ENCODE peak calls at places on chromosomes 16 and 17, in five cellular contexts. N is IMR-90, F is A549, A is GM12878, P is SK-N-SH. J is an unnamed sample.

GRCh38 chr16:48818257-48818656 is 208.3 kb upstream of the N4BP1 start:
- DNase-seq in P (no peak), A (no peak), F (no peak), N (no peak), J (no peak)

GRCh38 chr17:39755550-39756375 is 18.0 kb downstream of the GRB7 start:
- DNase-seq in N (peak; percentile 24), A (peak; percentile 84), P (no peak), F (no peak), J (no peak)

GRCh38 chr16:31201511-31202401 is 804 bp downstream of the PYCARD start:
- DNase-seq in A (no peak), N (no peak), F (no peak), P (peak; percentile 50), J (peak; percentile 37)

GRCh38 chr16:74034862-74035261 is 261.8 kb upstream of the PSMD7 start:
- DNase-seq in N (peak; percentile 11), A (no peak), F (peak; percentile 14), P (peak; percentile 57), J (peak; percentile 28)

GRCh38 chr17:35079547-35079946 is 16.0 kb upstream of the RFFL start:
- DNase-seq in A (no peak), N (peak; percentile 51), P (no peak), F (no peak), J (no peak)

GRCh38 chr17:75228305-75228704 is 22.8 kb downstream of the NUP85 start:
- DNase-seq in F (no peak), P (no peak), N (no peak), A (no peak), J (no peak)

GRCh38 chr16:69351309-69352027 is at the start of gene TMED6:
- DNase-seq in A (no peak), N (no peak), P (no peak), F (no peak), J (no peak)

GRCh38 chr17:49898547-49899490 is 51.0 kb upstream of the TAC4 start:
- DNase-seq in A (no peak), F (peak; percentile 78), P (no peak), N (no peak), J (peak; percentile 60)

GRCh38 chr17:81539571-81539900 is 11.4 kb downstream of the FSCN2 start:
- DNase-seq in P (no peak), N (no peak), A (no peak), F (no peak), J (no peak)

GRCh38 chr17:37710344-37710886 is 34.4 kb downstream of the HNF1B start:
- DNase-seq in A (no peak), F (peak; percentile 72), P (peak; percentile 40), N (peak; percentile 62), J (peak; percentile 43)

GRCh38 chr17:27547301-27547683 is 83.7 kb upstream of the LGALS9 start:
- DNase-seq in P (no peak), F (no peak), A (no peak), N (no peak), J (peak; percentile 51)

GRCh38 chr17:27546624-27547300 is 84.2 kb upstream of the LGALS9 start:
- DNase-seq in P (no peak), N (peak; percentile 44), F (no peak), A (peak; percentile 66), J (no peak)

GRCh38 chr17:27549251-27549919 is 81.6 kb upstream of the LGALS9 start:
- DNase-seq in F (no peak), N (no peak), P (no peak), A (no peak), J (no peak)

GRCh38 chr17:27550291-27550930 is 80.6 kb upstream of the LGALS9 start:
- DNase-seq in A (no peak), N (no peak), F (no peak), P (no peak), J (no peak)

GRCh38 chr17:27548369-27548768 is 82.6 kb upstream of the LGALS9 start:
- DNase-seq in P (no peak), A (no peak), N (no peak), F (no peak), J (no peak)
- TF ChIP-seq RCOR1 in P (no peak), A (no peak), N (no peak), F (no peak), J (no peak)

DNA sequence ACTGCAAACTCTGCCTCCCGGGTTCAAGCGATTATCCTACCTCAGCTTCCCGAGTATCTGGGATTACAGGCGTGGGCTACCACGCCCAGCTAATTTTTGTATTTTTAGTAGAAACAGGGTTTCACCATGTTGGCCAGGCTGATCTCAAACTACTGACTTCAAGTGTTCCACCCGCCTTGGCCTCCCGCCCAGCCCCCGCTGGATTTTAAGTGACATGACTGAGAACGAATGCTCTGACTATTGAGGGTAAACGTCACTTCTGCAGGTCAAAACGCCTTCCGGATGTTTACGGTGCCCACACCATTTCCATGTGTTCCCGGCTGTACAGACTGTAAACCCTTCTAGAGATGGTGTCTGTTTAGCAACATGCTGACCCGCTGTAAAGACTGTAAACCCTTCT is 22.8 kb downstream of the PITPNA start:
- DNase-seq in P (no peak), N (no peak), F (no peak), A (no peak), J (no peak)
- H3K4me3 ChIP-seq in P (no peak overlapping the region), N (no peak overlapping the region), F (no peak overlapping the region), A (no peak overlapping the region), J (no peak overlapping the region)

DNA sequence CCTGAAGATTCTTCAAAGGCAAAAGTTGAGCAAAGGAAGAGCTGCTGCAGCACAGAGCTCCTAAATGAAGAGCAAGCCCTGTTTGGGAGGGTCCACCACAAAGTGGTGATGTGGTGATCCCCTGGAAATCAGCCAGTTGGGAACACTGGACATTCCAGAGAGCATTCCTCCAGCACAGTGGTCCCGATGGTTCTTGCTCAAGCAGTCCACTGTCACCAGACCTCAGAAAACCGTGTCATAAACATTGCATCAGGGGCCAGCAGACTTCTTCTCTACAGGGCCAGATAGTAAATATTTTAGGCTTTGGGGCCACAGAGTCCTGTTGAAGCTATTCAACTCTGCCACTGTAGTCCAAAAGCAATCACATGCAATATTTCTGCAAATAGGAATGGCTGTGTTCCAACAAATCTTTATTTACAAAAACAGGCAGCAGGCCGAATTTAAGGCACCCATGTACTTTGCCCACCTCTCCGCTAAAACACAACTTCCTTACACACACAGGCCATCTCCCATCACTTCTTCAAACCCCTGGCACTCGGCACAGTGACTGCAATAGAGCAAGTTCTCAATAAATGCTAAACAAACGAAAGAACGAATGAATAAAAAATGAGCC is 21.0 kb downstream of the SLC39A11 start:
- DNase-seq in A (no peak), N (peak; percentile 29), F (no peak), P (no peak), J (no peak)
- TF ChIP-seq RCOR1 in A (no peak), N (no peak), F (no peak), P (no peak), J (no peak)

GRCh38 chr16:86576591-86577313 is 1.6 kb upstream of the FOXL1 start:
- DNase-seq in N (no peak), P (no peak), A (no peak), F (no peak), J (no peak)

GRCh38 chr16:86579268-86580062 is 1.1 kb downstream of the FOXL1 start:
- DNase-seq in F (no peak), A (no peak), P (no peak), N (no peak), J (no peak)

GRCh38 chr16:86580063-86580797 is 1.9 kb downstream of the FOXL1 start:
- DNase-seq in P (no peak), N (peak; percentile 54), F (no peak), A (no peak), J (no peak)

GRCh38 chr16:86578056-86578455 is 293 bp upstream of the FOXL1 start:
- DNase-seq in F (no peak), A (no peak), P (no peak), N (peak; percentile 99), J (no peak)

DNA sequence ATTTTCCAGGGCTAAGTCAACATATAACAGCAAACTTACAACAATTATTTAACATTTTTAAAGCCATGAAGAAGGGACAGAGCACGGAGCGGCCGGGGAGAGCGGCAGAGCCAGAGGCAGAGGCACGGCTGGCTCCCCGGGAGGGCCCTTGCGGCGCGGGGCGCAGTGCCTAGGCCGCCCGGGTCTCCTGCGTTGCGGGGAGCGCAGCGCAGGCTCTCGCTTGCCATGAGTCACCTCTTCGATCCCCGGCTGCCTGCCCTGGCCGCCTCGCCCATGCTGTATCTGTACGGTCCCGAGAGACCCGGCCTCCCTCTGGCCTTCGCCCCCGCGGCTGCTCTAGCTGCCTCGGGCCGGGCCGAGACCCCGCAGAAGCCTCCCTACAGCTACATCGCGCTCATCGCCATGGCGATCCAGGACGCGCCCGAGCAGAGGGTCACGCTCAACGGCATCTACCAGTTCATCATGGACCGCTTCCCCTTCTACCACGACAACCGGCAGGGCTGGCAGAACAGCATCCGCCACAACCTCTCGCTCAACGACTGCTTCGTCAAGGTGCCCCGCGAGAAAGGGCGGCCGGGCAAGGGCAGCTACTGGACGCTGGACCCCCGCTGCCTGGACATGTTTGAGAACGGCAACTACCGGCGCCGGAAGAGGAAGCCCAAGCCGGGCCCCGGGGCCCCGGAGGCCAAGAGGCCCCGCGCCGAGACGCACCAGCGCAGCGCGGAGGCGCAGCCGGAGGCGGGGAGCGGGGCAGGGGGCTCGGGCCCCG is at the start of gene FOXL1:
- DNase-seq in F (no peak), P (no peak), N (peak; percentile 80), A (no peak), J (no peak)
- H3K4me3 ChIP-seq in F (no peak within 1 kb of the TSS), P (peak within 1 kb of the TSS; percentile 73), N (peak within 1 kb of the TSS; percentile 71), A (no peak within 1 kb of the TSS), J (no peak within 1 kb of the TSS)

GRCh38 chr17:61768405-61768804 is 94.9 kb downstream of the BRIP1 start:
- DNase-seq in P (no peak), A (no peak), F (no peak), N (no peak), J (no peak)

GRCh38 chr17:61770043-61770442 is 93.3 kb downstream of the BRIP1 start:
- DNase-seq in P (no peak), N (peak; percentile 70), A (no peak), F (no peak), J (no peak)

GRCh38 chr17:61770752-61771533 is 92.4 kb downstream of the BRIP1 start:
- DNase-seq in F (no peak), P (no peak), N (peak; percentile 88), A (no peak), J (no peak)

GRCh38 chr17:61764846-61765245 is 98.5 kb downstream of the BRIP1 start:
- DNase-seq in A (no peak), P (no peak), F (no peak), N (no peak), J (no peak)

GRCh38 chr17:61766520-61766919 is 96.8 kb downstream of the BRIP1 start:
- DNase-seq in P (no peak), F (no peak), N (peak; percentile 39), A (no peak), J (no peak)
- TF ChIP-seq RCOR1 in P (no peak), F (no peak), N (no peak), A (no peak), J (no peak)

GRCh38 chr16:29820730-29821662 is 734 bp downstream of the MVP start:
- DNase-seq in P (no peak), F (peak; percentile 77), N (no peak), A (peak; percentile 41), J (no peak)
- H3K4me3 ChIP-seq in P (peak overlapping the region; percentile 93), F (peak overlapping the region; percentile 61), N (peak overlapping the region; percentile 85), A (peak overlapping the region; percentile 94), J (peak overlapping the region; percentile 31)

GRCh38 chr16:58266336-58266735 is 28.5 kb downstream of the PRSS54 start:
- DNase-seq in N (no peak), P (no peak), F (no peak), A (no peak), J (no peak)

GRCh38 chr16:58272855-58273254 is 22.0 kb downstream of the PRSS54 start:
- DNase-seq in P (no peak), A (no peak), N (no peak), F (no peak), J (no peak)

GRCh38 chr16:58271589-58271988 is 23.2 kb downstream of the PRSS54 start:
- DNase-seq in A (no peak), N (no peak), F (no peak), P (no peak), J (no peak)

GRCh38 chr16:58267524-58268243 is 27.1 kb downstream of the PRSS54 start:
- DNase-seq in N (no peak), P (no peak), A (no peak), F (no peak), J (no peak)

GRCh38 chr16:58269526-58269925 is 25.3 kb downstream of the PRSS54 start:
- DNase-seq in A (no peak), F (no peak), P (no peak), N (peak; percentile 40), J (no peak)
- TF ChIP-seq RCOR1 in A (no peak), F (no peak), P (no peak), N (no peak), J (no peak)

J was measured in K562.